ENCODE peak calls at places on chromosomes 3 and 15, in four cellular contexts. X, H, Z and F are unnamed samples.

GRCh38 chr15:50774450-50774849 is 8.9 kb upstream of the SPPL2A start:
- DNase-seq in X (peak), Z (peak), H (peak), F (peak)

GRCh38 chr3:190860531-190860930 is 2.0 kb downstream of the GMNC start:
- DNase-seq in X (no peak), H (no peak), Z (no peak), F (no peak)

GRCh38 chr15:93028632-93029612 is 60.1 kb downstream of the RGMA start:
- DNase-seq in X (no peak), Z (no peak), H (peak), F (no peak)

GRCh38 chr3:193851416-193851815 is 258.4 kb downstream of the OPA1 start:
- DNase-seq in Z (peak), X (no peak), H (no peak), F (no peak)

GRCh38 chr15:73715417-73715816 is 31.2 kb downstream of the CD276 start:
- DNase-seq in X (no peak), H (no peak), Z (no peak), F (no peak)

GRCh38 chr3:152100491-152101086 is 168.1 kb upstream of the MBNL1 start:
- DNase-seq in X (no peak), Z (peak), H (peak), F (peak)

GRCh38 chr3:35965908-35966307 is 326.6 kb downstream of the ARPP21 start:
- DNase-seq in H (peak), Z (peak), X (peak), F (peak)

GRCh38 chr3:99413504-99413903 is 224.9 kb upstream of the COL8A1 start:
- DNase-seq in Z (no peak), X (no peak), H (peak), F (no peak)

GRCh38 chr3:49164983-49165720 is 979 bp downstream of the CCDC71 start:
- DNase-seq in H (no peak), Z (no peak), X (no peak), F (no peak)

GRCh38 chr3:118781879-118782278 is 252.8 kb downstream of the IGSF11 start:
- DNase-seq in X (no peak), Z (no peak), H (no peak), F (no peak)

GRCh38 chr3:16881896-16882645 is 2.7 kb upstream of the PLCL2 start:
- DNase-seq in Z (no peak), X (no peak), H (no peak), F (no peak)

GRCh38 chr15:41812820-41813375 is 15.0 kb upstream of the JMJD7 start:
- DNase-seq in H (no peak), X (no peak), Z (no peak), F (no peak)

GRCh38 chr3:175338775-175339535 is 479.8 kb downstream of the NAALADL2 start:
- DNase-seq in H (peak), X (peak), Z (peak), F (peak)

GRCh38 chr3:40044487-40044886 is 235.1 kb downstream of the MYRIP start:
- DNase-seq in X (no peak), H (peak), Z (no peak), F (no peak)

GRCh38 chr3:37907906-37908305 is 46.2 kb downstream of the CTDSPL start:
- DNase-seq in X (no peak), H (peak), Z (no peak), F (no peak)

GRCh38 chr3:119331661-119332060 is 37.5 kb downstream of the ARHGAP31 start:
- DNase-seq in H (no peak), Z (no peak), X (no peak), F (no peak)

GRCh38 chr15:57694264-57694663 is 12.2 kb upstream of the POLR2M start:
- DNase-seq in Z (no peak), X (no peak), H (no peak), F (no peak)

GRCh38 chr15:23055316-23055715 is 15.9 kb upstream of the TUBGCP5 start:
- DNase-seq in H (no peak), Z (no peak), X (no peak), F (no peak)

GRCh38 chr3:41304603-41305002 is 105.3 kb downstream of the CTNNB1 start:
- DNase-seq in X (peak), Z (no peak), H (peak), F (no peak)

GRCh38 chr3:4983739-4984510 is 4.7 kb downstream of the BHLHE40 start:
- DNase-seq in Z (peak), H (peak), X (peak), F (peak)

GRCh38 chr3:81869380-81869779 is 107.9 kb upstream of the GBE1 start:
- DNase-seq in H (no peak), X (no peak), Z (no peak), F (no peak)

GRCh38 chr3:112773864-112774263 is 72.8 kb downstream of the CD200R1L start:
- DNase-seq in H (no peak), Z (peak), X (peak), F (peak)

GRCh38 chr3:197408177-197408957 is 110.0 kb upstream of the DLG1 start:
- DNase-seq in Z (no peak), H (peak), X (no peak), F (no peak)

GRCh38 chr3:63877737-63878393 is 14.2 kb downstream of the ATXN7 start:
- DNase-seq in Z (no peak), H (peak), X (no peak), F (no peak)

GRCh38 chr15:93029613-93030429 is 59.2 kb downstream of the RGMA start:
- DNase-seq in Z (no peak), X (no peak), H (peak), F (no peak)

GRCh38 chr3:4800595-4800994 is 178.6 kb upstream of the BHLHE40 start:
- DNase-seq in Z (no peak), X (no peak), H (no peak), F (no peak)

GRCh38 chr3:196849180-196849721 is 18.5 kb upstream of the SENP5 start:
- DNase-seq in H (no peak), Z (no peak), X (no peak), F (no peak)

GRCh38 chr3:13141991-13142412 is 68.8 kb upstream of the IQSEC1 start:
- DNase-seq in X (no peak), H (peak), Z (no peak), F (peak)

GRCh38 chr3:46843508-46843907 is 19.7 kb downstream of the MYL3 start:
- DNase-seq in X (no peak), H (no peak), Z (no peak), F (no peak)

GRCh38 chr3:177596822-177597271 is 399.6 kb upstream of the TBL1XR1 start:
- DNase-seq in Z (peak), X (no peak), H (no peak), F (no peak)

GRCh38 chr3:152937234-152937633 is 102.3 kb downstream of the P2RY1 start:
- DNase-seq in Z (no peak), H (peak), X (no peak), F (no peak)

GRCh38 chr3:62965311-62965710 is 90.1 kb upstream of the CADPS start:
- DNase-seq in H (no peak), X (no peak), Z (no peak), F (no peak)

GRCh38 chr15:27059610-27060202 is 88.7 kb downstream of the GABRG3 start:
- DNase-seq in H (peak), X (peak), Z (no peak), F (peak)

GRCh38 chr15:83380682-83381081 is 66.5 kb upstream of the SH3GL3 start:
- DNase-seq in X (peak), Z (peak), H (peak), F (peak)

DNA sequence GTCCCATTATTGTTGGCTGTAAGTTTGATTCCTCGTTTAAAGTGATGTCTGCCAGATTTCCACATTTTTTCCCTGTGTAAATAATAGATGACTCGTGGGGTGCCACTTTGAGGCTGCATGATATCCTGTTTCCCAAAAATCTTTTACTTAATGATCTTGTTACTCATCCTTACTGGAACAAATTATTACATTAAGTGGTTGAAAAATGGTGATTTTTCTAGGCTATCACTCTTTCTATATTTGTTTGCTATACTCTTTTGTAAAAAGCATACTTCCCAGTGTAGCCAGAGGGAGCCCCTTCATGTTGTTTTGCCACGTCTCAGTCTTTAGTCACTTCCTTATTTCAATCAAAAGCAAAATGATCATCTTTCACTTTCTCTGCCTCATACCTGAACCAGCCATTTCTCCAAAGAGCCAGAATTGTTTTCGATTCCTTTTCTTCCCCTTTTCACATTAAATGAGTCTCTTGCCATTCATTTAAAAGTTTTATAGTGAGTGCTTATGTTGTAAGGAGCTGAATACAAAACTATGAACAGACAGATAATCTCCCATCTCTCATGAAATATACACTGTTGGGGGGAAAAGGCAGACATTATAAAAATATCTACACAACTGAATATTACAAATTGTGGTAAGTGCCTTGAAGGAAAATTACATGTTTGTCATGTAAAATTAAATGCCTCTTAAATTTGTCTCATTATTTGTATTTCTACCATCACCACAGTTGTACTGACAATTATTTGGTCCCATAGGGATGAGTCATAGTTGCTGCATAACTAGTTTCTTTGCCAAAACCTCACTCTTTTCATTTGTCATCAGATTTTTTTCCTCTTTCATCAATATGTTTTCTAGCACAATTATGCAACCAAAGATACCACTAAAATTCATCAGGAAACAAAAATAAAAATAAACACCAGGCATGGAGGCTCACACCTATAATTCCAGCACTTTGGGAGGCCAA is 41.5 kb downstream of the ADGRG7 start:
- DNase-seq in H (peak), X (peak), Z (peak), F (no peak)
- TF ChIP-seq CTCF in H (peak), X (no peak), Z (peak), F (no peak)

GRCh38 chr15:71129660-71130059 is 14.4 kb downstream of the THSD4 start:
- DNase-seq in X (peak), Z (no peak), H (no peak), F (no peak)

GRCh38 chr15:71127083-71127482 is 11.8 kb downstream of the THSD4 start:
- DNase-seq in H (no peak), Z (no peak), X (no peak), F (no peak)

GRCh38 chr15:71128939-71129562 is 13.8 kb downstream of the THSD4 start:
- DNase-seq in H (no peak), X (peak), Z (no peak), F (peak)

GRCh38 chr15:71124937-71125755 is 9.9 kb downstream of the THSD4 start:
- DNase-seq in H (peak), Z (no peak), X (no peak), F (no peak)

GRCh38 chr15:71125831-71126453 is 10.7 kb downstream of the THSD4 start:
- DNase-seq in H (peak), Z (no peak), X (peak), F (no peak)
- TF ChIP-seq CTCF in H (peak), Z (peak), X (no peak), F (peak)

GRCh38 chr15:43511012-43511885 is 6.2 kb upstream of the MAP1A start:
- DNase-seq in H (peak), X (peak), Z (peak), F (no peak)
- TF ChIP-seq CTCF in H (peak), X (peak), Z (peak), F (no peak)

DNA sequence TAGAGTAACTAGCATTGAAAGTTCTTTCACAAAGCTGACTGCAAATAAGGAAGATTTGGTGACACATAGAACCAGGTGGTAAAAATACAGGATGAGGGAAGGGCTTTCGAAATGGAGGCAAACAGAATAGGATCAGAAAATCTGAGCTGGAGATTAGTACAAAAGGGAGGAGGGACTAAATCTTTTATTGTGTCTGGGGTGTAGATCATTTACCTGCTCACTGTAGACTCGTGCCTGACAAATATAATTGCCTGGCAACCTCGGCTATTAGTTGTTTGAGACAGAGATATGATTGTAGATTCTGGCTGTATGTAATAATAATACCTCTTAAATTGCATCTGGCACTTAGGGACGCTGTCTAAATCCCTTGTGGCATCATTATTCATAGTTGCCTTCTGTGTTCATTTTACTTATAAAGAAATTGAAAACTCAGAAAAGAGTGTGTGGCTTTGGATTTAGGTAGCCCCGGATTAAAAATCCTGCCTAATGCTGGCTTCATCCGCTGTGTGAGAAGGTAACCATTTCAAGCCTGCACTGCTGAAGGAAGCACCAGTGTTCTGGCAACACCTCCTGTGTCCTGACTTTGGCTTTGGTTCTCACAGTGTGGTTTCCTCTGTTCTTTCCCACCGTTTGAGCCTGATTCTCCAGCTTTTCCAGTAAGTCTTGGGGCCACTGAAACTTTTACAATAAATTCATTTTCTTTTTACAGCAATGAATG is 25.0 kb upstream of the GPR160 start:
- DNase-seq in H (no peak), X (no peak), Z (no peak), F (no peak)
- TF ChIP-seq CTCF in H (no peak), X (no peak), Z (no peak), F (no peak)

DNA sequence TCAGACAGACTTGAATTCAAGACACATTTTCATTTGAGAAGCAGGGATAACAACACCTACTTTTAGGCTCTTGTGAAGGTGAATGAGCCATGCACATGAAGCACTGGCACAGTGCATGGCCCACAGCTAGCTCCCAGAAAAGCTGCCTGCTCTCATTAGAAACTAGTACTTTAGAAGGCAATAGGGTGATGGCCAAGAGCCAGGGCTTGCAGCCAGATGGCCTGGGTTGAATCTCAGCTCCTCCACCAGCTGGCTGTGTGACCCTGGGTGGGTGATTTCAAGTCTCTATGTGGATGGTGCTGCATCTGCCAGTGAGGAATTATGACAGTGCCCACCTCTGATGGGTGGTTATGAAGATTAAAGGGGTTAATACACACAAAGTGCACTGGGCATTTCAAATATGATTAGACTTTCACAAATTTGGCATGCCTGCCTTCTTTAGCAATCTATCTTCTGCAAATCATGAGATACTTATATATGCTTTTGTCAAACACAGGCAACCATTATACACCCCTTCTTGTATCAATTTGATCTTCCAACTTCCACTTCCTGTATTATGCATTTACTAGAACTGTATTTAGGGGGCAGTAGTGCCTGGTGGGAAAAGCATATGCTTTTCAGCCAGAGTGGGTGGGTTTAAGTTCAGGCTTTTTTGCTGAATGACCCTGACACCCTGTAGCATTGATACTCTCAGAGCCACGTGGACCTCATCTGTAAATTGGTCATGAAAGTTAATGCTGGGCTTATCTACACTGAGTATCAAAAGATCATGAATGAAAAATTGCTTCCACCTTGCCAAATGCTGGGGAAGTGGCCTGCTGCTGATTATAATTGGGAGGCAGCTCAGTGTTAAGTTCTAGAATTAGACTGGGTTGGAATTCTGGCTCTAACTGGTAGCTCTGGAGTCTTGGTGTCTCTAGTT is 34.7 kb upstream of the RBP1 start:
- DNase-seq in H (peak), X (no peak), Z (no peak), F (no peak)
- TF ChIP-seq CTCF in H (peak), X (no peak), Z (no peak), F (no peak)

DNA sequence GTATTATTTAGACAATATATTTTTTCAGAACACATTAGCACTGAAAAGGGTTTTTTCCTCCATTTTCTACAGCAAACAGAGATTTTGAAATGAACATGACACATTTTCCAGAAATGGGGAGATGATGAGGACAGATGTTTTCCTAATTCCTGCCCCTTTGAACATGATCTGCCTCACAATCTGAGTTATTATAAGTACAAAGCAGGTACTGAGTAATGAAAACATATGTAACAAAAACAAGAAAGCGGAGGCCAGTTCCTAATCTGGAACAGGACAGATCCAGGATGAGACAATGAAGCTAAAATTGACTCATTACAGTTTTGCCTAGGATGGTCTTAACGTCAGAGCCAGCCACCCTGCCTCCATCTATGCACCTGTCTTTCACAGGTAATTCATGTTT is 642.8 kb upstream of the NR2F2 start:
- DNase-seq in Z (no peak), H (no peak), X (no peak), F (no peak)
- TF ChIP-seq CTCF in Z (no peak), H (no peak), X (no peak), F (no peak)

GRCh38 chr3:52044869-52045616 is 11.3 kb downstream of the DUSP7 start:
- DNase-seq in X (no peak), Z (no peak), H (no peak), F (no peak)
- TF ChIP-seq CTCF in X (no peak), Z (no peak), H (no peak), F (no peak)

GRCh38 chr3:138066383-138066782 is 49.0 kb downstream of the DZIP1L start:
- DNase-seq in H (no peak), X (no peak), Z (no peak), F (no peak)

GRCh38 chr3:138068046-138068445 is 47.4 kb downstream of the DZIP1L start:
- DNase-seq in Z (no peak), H (no peak), X (no peak), F (no peak)

GRCh38 chr3:138065939-138066338 is 49.5 kb downstream of the DZIP1L start:
- DNase-seq in H (no peak), Z (no peak), X (no peak), F (no peak)

GRCh38 chr3:138068579-138069174 is 46.7 kb downstream of the DZIP1L start:
- DNase-seq in X (peak), H (peak), Z (no peak), F (peak)

GRCh38 chr3:138066972-138067371 is 48.4 kb downstream of the DZIP1L start:
- DNase-seq in Z (no peak), H (no peak), X (no peak), F (no peak)
- TF ChIP-seq CTCF in Z (no peak), H (no peak), X (no peak), F (no peak)

DNA sequence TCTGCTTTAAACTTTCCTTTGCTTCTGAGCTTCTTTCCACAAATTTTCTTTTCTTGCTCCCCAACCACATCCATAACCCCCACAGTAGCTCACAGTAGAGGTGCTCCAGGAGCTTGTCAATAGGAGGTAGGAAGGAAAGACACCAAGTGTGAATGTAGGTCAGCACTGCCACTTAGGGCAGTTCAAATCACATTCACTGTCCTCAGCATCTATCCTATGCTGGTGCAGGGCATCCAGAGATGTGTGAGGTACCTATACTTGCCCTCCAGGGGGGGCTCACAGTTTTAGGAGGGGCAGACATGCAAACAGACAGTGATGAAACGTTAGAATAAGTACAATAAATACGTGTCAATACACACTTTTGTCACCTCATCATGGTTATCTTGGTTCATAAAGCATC is 1.5 kb upstream of the SPSB4 start:
- DNase-seq in H (peak), X (peak), Z (no peak), F (no peak)
- TF ChIP-seq CTCF in H (peak), X (no peak), Z (no peak), F (peak)

GRCh38 chr3:172333042-172333377 is 115.2 kb downstream of the GHSR start:
- DNase-seq in Z (peak), X (no peak), H (no peak), F (no peak)

GRCh38 chr3:172330413-172330812 is 117.8 kb downstream of the GHSR start:
- DNase-seq in Z (no peak), H (no peak), X (no peak), F (no peak)

GRCh38 chr3:172332256-172333041 is 115.8 kb downstream of the GHSR start:
- DNase-seq in Z (peak), H (peak), X (peak), F (peak)

GRCh38 chr3:172334743-172335142 is 113.5 kb downstream of the GHSR start:
- DNase-seq in Z (peak), X (no peak), H (no peak), F (no peak)

GRCh38 chr3:172333692-172334457 is 114.4 kb downstream of the GHSR start:
- DNase-seq in X (no peak), H (no peak), Z (peak), F (no peak)
- TF ChIP-seq CTCF in X (peak), H (peak), Z (no peak), F (peak)